ENCODE peak calls at places on chromosomes 16 and 17, in six cellular contexts. One of them, this sample, is unnamed.
A peak's percentile ranks its signal among the peaks of the same experiment; 100 is the strongest.

GRCh38 chr17:57135026-57135747 is 50.1 kb downstream of the AKAP1 start:
- DNase-seq in activated naive CD4-positive, alpha-beta T cell: no peak
- DNase-seq in glutamatergic neuron: no peak
- DNase-seq in AG09309: no peak
- DNase-seq in T-cell: no peak
- DNase-seq in stimulated activated CD8-positive, alpha-beta memory T cell treated with anti-CD3 and anti-CD28 coated beads, Interleukin-12 subunit alpha, Interleukin-12 subunit beta, amount 100 ng/mL, for 4 hours: no peak
- DNase-seq in this sample: no peak

GRCh38 chr17:8430966-8431365 is 4.7 kb upstream of the NDEL1 start:
- DNase-seq in glutamatergic neuron: no peak
- DNase-seq in T-cell: no peak
- DNase-seq in AG09309: peak; percentile 61
- DNase-seq in stimulated activated CD8-positive, alpha-beta memory T cell treated with anti-CD3 and anti-CD28 coated beads, Interleukin-12 subunit alpha, Interleukin-12 subunit beta, amount 100 ng/mL, for 4 hours: no peak
- DNase-seq in activated naive CD4-positive, alpha-beta T cell: no peak
- DNase-seq in this sample: no peak

GRCh38 chr17:42683407-42684031 is 1.2 kb downstream of the CNTNAP1 start:
- DNase-seq in AG09309: no peak
- DNase-seq in glutamatergic neuron: peak; percentile 54
- DNase-seq in T-cell: no peak
- DNase-seq in stimulated activated CD8-positive, alpha-beta memory T cell treated with anti-CD3 and anti-CD28 coated beads, Interleukin-12 subunit alpha, Interleukin-12 subunit beta, amount 100 ng/mL, for 4 hours: no peak
- DNase-seq in activated naive CD4-positive, alpha-beta T cell: no peak
- DNase-seq in this sample: no peak

GRCh38 chr17:12422632-12423031 is 243.1 kb upstream of the MYOCD start:
- DNase-seq in glutamatergic neuron: no peak
- DNase-seq in stimulated activated CD8-positive, alpha-beta memory T cell treated with anti-CD3 and anti-CD28 coated beads, Interleukin-12 subunit alpha, Interleukin-12 subunit beta, amount 100 ng/mL, for 4 hours: no peak
- DNase-seq in activated naive CD4-positive, alpha-beta T cell: no peak
- DNase-seq in AG09309: no peak
- DNase-seq in T-cell: no peak
- DNase-seq in this sample: no peak

GRCh38 chr16:50234771-50235556 is 31.4 kb upstream of the ADCY7 start:
- DNase-seq in AG09309: no peak
- DNase-seq in stimulated activated CD8-positive, alpha-beta memory T cell treated with anti-CD3 and anti-CD28 coated beads, Interleukin-12 subunit alpha, Interleukin-12 subunit beta, amount 100 ng/mL, for 4 hours: no peak
- DNase-seq in T-cell: no peak
- DNase-seq in activated naive CD4-positive, alpha-beta T cell: no peak
- DNase-seq in glutamatergic neuron: no peak
- DNase-seq in this sample: no peak

GRCh38 chr17:49836111-49837030 is 11.5 kb downstream of the TAC4 start:
- DNase-seq in glutamatergic neuron: no peak
- DNase-seq in activated naive CD4-positive, alpha-beta T cell: no peak
- DNase-seq in AG09309: peak; percentile 13
- DNase-seq in T-cell: no peak
- DNase-seq in stimulated activated CD8-positive, alpha-beta memory T cell treated with anti-CD3 and anti-CD28 coated beads, Interleukin-12 subunit alpha, Interleukin-12 subunit beta, amount 100 ng/mL, for 4 hours: no peak
- DNase-seq in this sample: no peak

GRCh38 chr17:8859029-8859803 is 8.3 kb downstream of the PIK3R6 start:
- DNase-seq in T-cell: no peak
- DNase-seq in AG09309: peak; percentile 51
- DNase-seq in glutamatergic neuron: no peak
- DNase-seq in stimulated activated CD8-positive, alpha-beta memory T cell treated with anti-CD3 and anti-CD28 coated beads, Interleukin-12 subunit alpha, Interleukin-12 subunit beta, amount 100 ng/mL, for 4 hours: no peak
- DNase-seq in activated naive CD4-positive, alpha-beta T cell: no peak
- DNase-seq in this sample: no peak

GRCh38 chr16:88343276-88343791 is 39.4 kb upstream of the ZNF469 start:
- DNase-seq in AG09309: no peak
- DNase-seq in glutamatergic neuron: no peak
- DNase-seq in stimulated activated CD8-positive, alpha-beta memory T cell treated with anti-CD3 and anti-CD28 coated beads, Interleukin-12 subunit alpha, Interleukin-12 subunit beta, amount 100 ng/mL, for 4 hours: no peak
- DNase-seq in T-cell: no peak
- DNase-seq in activated naive CD4-positive, alpha-beta T cell: no peak
- DNase-seq in this sample: no peak

GRCh38 chr17:379531-380200 is 27.1 kb upstream of the RPH3AL start:
- DNase-seq in stimulated activated CD8-positive, alpha-beta memory T cell treated with anti-CD3 and anti-CD28 coated beads, Interleukin-12 subunit alpha, Interleukin-12 subunit beta, amount 100 ng/mL, for 4 hours: no peak
- DNase-seq in T-cell: no peak
- DNase-seq in glutamatergic neuron: no peak
- DNase-seq in AG09309: no peak
- DNase-seq in activated naive CD4-positive, alpha-beta T cell: no peak
- DNase-seq in this sample: no peak